ENCODE peak calls at places on chromosomes 3 and 15, in seven cellular contexts. T is left ventricle myocardium inferior, J is fibroblast of lung, B is IMR-90, Z is astrocyte, M is heart right ventricle, Q is mesendoderm. C is an unnamed sample.

GRCh38 chr3:53219897-53220483 is 35.8 kb downstream of the TKT start:
- DNase-seq in T (peak; percentile 81), J (peak; percentile 76), B (peak; percentile 72), Z (peak; percentile 39), M (peak; percentile 74), Q (peak; percentile 94), C (peak; percentile 56)

GRCh38 chr3:11554236-11554610 is 89.5 kb downstream of the VGLL4 start:
- DNase-seq in T (peak; percentile 16), J (no peak), B (no peak), Z (no peak), M (no peak), Q (no peak), C (peak; percentile 33)

GRCh38 chr3:89578253-89578529 is 470.8 kb downstream of the EPHA3 start:
- DNase-seq in T (no peak), J (no peak), B (no peak), Z (no peak), M (no peak), Q (peak; percentile 87), C (no peak)

GRCh38 chr15:62928996-62929350 is 113.6 kb upstream of the TPM1 start:
- DNase-seq in T (no peak), J (peak; percentile 71), B (peak; percentile 92), Z (no peak), M (no peak), Q (peak; percentile 55), C (no peak)

GRCh38 chr3:48898383-48899234 is at the start of gene SLC25A20:
- DNase-seq in T (peak; percentile 94), J (peak; percentile 86), B (peak; percentile 78), Z (peak; percentile 59), M (peak; percentile 91), Q (peak; percentile 94), C (peak; percentile 89)

GRCh38 chr15:85618956-85619491 is 175.7 kb downstream of the KLHL25 start:
- DNase-seq in T (peak; percentile 74), J (peak; percentile 98), B (peak; percentile 98), Z (peak; percentile 98), M (peak; percentile 86), Q (peak; percentile 76), C (peak; percentile 92)

GRCh38 chr3:47780727-47781325 is 867 bp downstream of the SMARCC1 start:
- DNase-seq in T (no peak), J (peak; percentile 36), B (peak; percentile 32), Z (no peak), M (no peak), Q (no peak), C (no peak)

GRCh38 chr15:31392761-31393401 is 66.2 kb downstream of the KLF13 start:
- DNase-seq in T (peak; percentile 32), J (no peak), B (no peak), Z (no peak), M (no peak), Q (peak; percentile 36), C (no peak)

GRCh38 chr3:149450281-149450680 is 24.2 kb upstream of the TM4SF4 start:
- DNase-seq in T (no peak), J (no peak), B (peak; percentile 38), Z (no peak), M (no peak), Q (no peak), C (no peak)

GRCh38 chr15:76185716-76186115 is 125.6 kb downstream of the ETFA start:
- DNase-seq in T (no peak), J (peak; percentile 81), B (peak; percentile 75), Z (peak; percentile 49), M (no peak), Q (peak; percentile 92), C (no peak)

GRCh38 chr15:80779658-80780415 is 667 bp downstream of the CEMIP start:
- DNase-seq in T (no peak), J (peak; percentile 25), B (peak; percentile 43), Z (peak; percentile 29), M (no peak), Q (peak; percentile 45), C (no peak)

GRCh38 chr3:53140575-53141467 is 10.6 kb upstream of the RFT1 start:
- DNase-seq in T (no peak), J (peak; percentile 44), B (peak; percentile 81), Z (no peak), M (no peak), Q (peak; percentile 32), C (no peak)

GRCh38 chr15:86201313-86202008 is 121.8 kb downstream of the AGBL1 start:
- DNase-seq in T (no peak), J (no peak), B (no peak), Z (peak; percentile 26), M (no peak), Q (peak; percentile 54), C (no peak)

GRCh38 chr15:100781061-100781960 is 98.3 kb upstream of the ALDH1A3 start:
- DNase-seq in T (no peak), J (no peak), B (no peak), Z (no peak), M (peak; percentile 1), Q (no peak), C (no peak)

GRCh38 chr3:164235239-164235728 is 843.0 kb downstream of the SI start:
- DNase-seq in T (no peak), J (no peak), B (no peak), Z (no peak), M (no peak), Q (no peak), C (no peak)

GRCh38 chr3:133963657-133964396 is 65.9 kb downstream of the SLCO2A1 start:
- DNase-seq in T (no peak), J (no peak), B (no peak), Z (no peak), M (no peak), Q (no peak), C (no peak)

GRCh38 chr3:132180337-132180791 is 136.8 kb upstream of the ACP3 start:
- DNase-seq in T (no peak), J (peak; percentile 76), B (peak; percentile 66), Z (peak; percentile 34), M (no peak), Q (peak; percentile 84), C (no peak)

GRCh38 chr3:107370902-107371301 is 6.3 kb upstream of the CCDC54 start:
- DNase-seq in T (no peak), J (no peak), B (no peak), Z (no peak), M (no peak), Q (no peak), C (no peak)

DNA sequence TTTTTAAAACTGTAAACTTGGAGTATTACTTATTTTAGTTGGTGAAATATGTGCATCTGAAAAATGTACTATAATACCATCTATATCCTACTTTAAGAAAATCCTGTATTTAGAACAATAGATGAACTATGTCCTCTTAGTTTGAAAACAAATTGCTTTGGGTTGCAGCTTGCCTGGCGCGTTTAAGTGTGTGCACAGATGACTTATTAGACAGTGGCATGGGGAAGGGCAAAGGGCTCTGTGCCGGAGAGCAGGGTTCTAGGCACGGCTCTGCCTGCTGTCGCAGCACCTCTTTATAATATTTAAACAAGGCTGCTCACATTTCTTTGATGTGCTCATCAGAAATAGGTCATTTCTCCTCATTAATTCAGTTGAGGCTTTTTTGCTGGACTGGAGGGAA is 10.0 kb downstream of the PXK start:
- DNase-seq in T (no peak), J (no peak), B (no peak), Z (no peak), M (no peak), Q (no peak), C (no peak)
- H3K4me1 ChIP-seq in T (peaks cover 17% of the 10 kb centered on the region), J (peaks cover 4% of the 10 kb centered on the region), B (peaks cover 10% of the 10 kb centered on the region), Z (peaks cover 5% of the 10 kb centered on the region), M (no peaks in the 10 kb centered on the region), Q (no peaks in the 10 kb centered on the region), C (no peaks in the 10 kb centered on the region)

GRCh38 chr15:41965441-41966413 is 6.6 kb downstream of the EHD4 start:
- DNase-seq in T (peak; percentile 77), J (peak; percentile 27), B (peak; percentile 41), Z (peak; percentile 77), M (peak; percentile 72), Q (peak; percentile 78), C (peak; percentile 46)

GRCh38 chr15:41968738-41969137 is 3.6 kb downstream of the EHD4 start:
- DNase-seq in T (no peak), J (no peak), B (no peak), Z (no peak), M (no peak), Q (no peak), C (no peak)

GRCh38 chr15:41967506-41968206 is 4.7 kb downstream of the EHD4 start:
- DNase-seq in T (no peak), J (no peak), B (peak; percentile 36), Z (peak; percentile 44), M (peak; percentile 52), Q (no peak), C (no peak)

GRCh38 chr15:41966414-41966812 is 5.9 kb downstream of the EHD4 start:
- DNase-seq in T (no peak), J (no peak), B (no peak), Z (no peak), M (no peak), Q (no peak), C (no peak)

DNA sequence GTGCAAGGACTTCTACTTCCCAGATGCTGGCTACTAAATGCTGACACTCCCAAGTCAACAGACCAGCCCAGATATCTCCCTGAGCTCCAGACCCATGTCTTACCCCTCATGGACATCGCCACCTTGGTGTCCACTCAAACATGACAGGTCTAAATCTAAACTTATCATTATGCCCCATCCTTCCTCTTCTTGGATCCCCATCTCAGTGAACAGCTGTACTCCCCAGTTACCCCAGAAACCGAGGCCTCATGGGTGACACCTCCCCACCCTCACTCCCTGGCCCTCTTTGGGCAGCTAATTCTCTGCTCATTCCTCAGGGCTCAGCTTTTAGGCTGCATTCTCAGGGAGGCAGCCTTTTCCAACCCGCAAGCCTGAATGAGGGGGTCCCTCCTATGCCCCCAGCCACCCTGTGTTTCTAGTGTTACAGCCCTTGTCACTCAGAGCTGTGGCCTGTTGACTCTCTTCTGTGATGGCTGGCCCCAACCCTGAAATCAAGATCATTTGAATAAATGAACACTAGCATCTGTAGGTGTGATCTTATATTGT is 5.4 kb downstream of the EHD4 start:
- DNase-seq in T (no peak), J (no peak), B (no peak), Z (no peak), M (no peak), Q (no peak), C (no peak)
- H3K4me1 ChIP-seq in T (peaks cover 97% of the 10 kb centered on the region), J (peaks cover 9% of the 10 kb centered on the region), B (peaks cover 11% of the 10 kb centered on the region), Z (peaks cover 28% of the 10 kb centered on the region), M (peaks cover 56% of the 10 kb centered on the region), Q (peaks cover 15% of the 10 kb centered on the region), C (no peaks in the 10 kb centered on the region)

GRCh38 chr3:58119221-58119620 is 91.6 kb downstream of the DNASE1L3 start:
- DNase-seq in T (no peak), J (no peak), B (no peak), Z (no peak), M (no peak), Q (no peak), C (no peak)

GRCh38 chr3:58120075-58120812 is 90.5 kb downstream of the DNASE1L3 start:
- DNase-seq in T (no peak), J (peak; percentile 53), B (no peak), Z (no peak), M (peak; percentile 37), Q (no peak), C (no peak)

GRCh38 chr3:58124387-58124786 is 86.4 kb downstream of the DNASE1L3 start:
- DNase-seq in T (no peak), J (no peak), B (no peak), Z (no peak), M (no peak), Q (peak; percentile 21), C (no peak)

GRCh38 chr3:58121183-58121582 is 89.6 kb downstream of the DNASE1L3 start:
- DNase-seq in T (peak; percentile 24), J (no peak), B (no peak), Z (no peak), M (no peak), Q (no peak), C (no peak)

GRCh38 chr3:58122936-58123700 is 87.7 kb downstream of the DNASE1L3 start:
- DNase-seq in T (no peak), J (no peak), B (no peak), Z (no peak), M (no peak), Q (no peak), C (no peak)
- H3K4me1 ChIP-seq in T (peaks cover 35% of the 10 kb centered on the region), J (no peaks in the 10 kb centered on the region), B (peaks cover 6% of the 10 kb centered on the region), Z (no peaks in the 10 kb centered on the region), M (peaks cover 14% of the 10 kb centered on the region), Q (no peaks in the 10 kb centered on the region), C (no peaks in the 10 kb centered on the region)

GRCh38 chr3:184813357-184813756 is 1.4 kb downstream of the VPS8 start:
- DNase-seq in T (no peak), J (no peak), B (no peak), Z (no peak), M (no peak), Q (no peak), C (no peak)
- H3K4me1 ChIP-seq in T (peaks cover 66% of the 10 kb centered on the region), J (peaks cover 7% of the 10 kb centered on the region), B (peaks cover 8% of the 10 kb centered on the region), Z (peaks cover 13% of the 10 kb centered on the region), M (peaks cover 13% of the 10 kb centered on the region), Q (no peaks in the 10 kb centered on the region), C (no peaks in the 10 kb centered on the region)

C was measured in uterus.